ENCODE peak calls at places on chromosomes 7 and 10, in six cellular contexts. S, U, V, G, Y and J are unnamed samples.

GRCh38 chr10:11856678-11857077 is 33.5 kb downstream of the PROSER2 start:
- DNase-seq in U (no peak), V (no peak), S (peak; percentile 41), G (no peak), Y (no peak), J (no peak)

GRCh38 chr10:110634527-110635209 is 9.5 kb upstream of the RBM20 start:
- DNase-seq in Y (no peak), S (no peak), G (no peak), U (no peak), V (no peak), J (no peak)

GRCh38 chr10:103792547-103792946 is 62.8 kb downstream of the SH3PXD2A start:
- DNase-seq in S (no peak), G (no peak), Y (no peak), U (no peak), V (no peak), J (no peak)

GRCh38 chr7:158028290-158028941 is 559.2 kb downstream of the PTPRN2 start:
- DNase-seq in S (no peak), Y (no peak), V (no peak), G (no peak), U (peak; percentile 79), J (no peak)

GRCh38 chr10:48254745-48255144 is 19.8 kb downstream of the FRMPD2 start:
- DNase-seq in Y (no peak), G (no peak), S (no peak), U (no peak), V (no peak), J (no peak)

GRCh38 chr7:39688611-39689485 is 65.5 kb downstream of the RALA start:
- DNase-seq in Y (no peak), S (no peak), U (no peak), V (no peak), G (no peak), J (peak; percentile 75)

GRCh38 chr7:133376514-133376913 is 123.6 kb downstream of the EXOC4 start:
- DNase-seq in V (no peak), S (no peak), G (no peak), U (no peak), Y (no peak), J (no peak)

GRCh38 chr7:18866359-18867036 is 250.9 kb downstream of the TWIST1 start:
- DNase-seq in V (peak; percentile 43), U (no peak), Y (no peak), G (peak; percentile 89), S (peak; percentile 55), J (no peak)

GRCh38 chr10:22491931-22492615 is 146.8 kb downstream of the SPAG6 start:
- DNase-seq in U (no peak), V (no peak), S (no peak), G (peak; percentile 67), Y (no peak), J (no peak)

GRCh38 chr10:102831322-102832071 is 5.7 kb downstream of the CYP17A1 start:
- DNase-seq in Y (no peak), U (no peak), S (no peak), V (no peak), G (no peak), J (no peak)

GRCh38 chr10:29064665-29065064 is 224.2 kb upstream of the LYZL1 start:
- DNase-seq in U (no peak), V (no peak), G (no peak), S (no peak), Y (no peak), J (no peak)

GRCh38 chr10:112519129-112519761 is 72.2 kb downstream of the VTI1A start:
- DNase-seq in Y (no peak), S (no peak), V (peak; percentile 100), G (no peak), U (no peak), J (no peak)

GRCh38 chr7:20601121-20601520 is 14.3 kb upstream of the ABCB5 start:
- DNase-seq in V (no peak), U (no peak), Y (no peak), G (no peak), S (no peak), J (no peak)

GRCh38 chr7:121187676-121188075 is 141.1 kb upstream of the WNT16 start:
- DNase-seq in Y (no peak), V (no peak), U (no peak), S (no peak), G (peak; percentile 38), J (no peak)

GRCh38 chr10:120931999-120932398 is 80.8 kb downstream of the WDR11 start:
- DNase-seq in S (no peak), Y (no peak), G (no peak), V (no peak), U (no peak), J (no peak)

GRCh38 chr10:21604651-21605050 is 70.6 kb downstream of the MLLT10 start:
- DNase-seq in G (no peak), V (no peak), U (no peak), S (no peak), Y (no peak), J (no peak)

GRCh38 chr10:71205468-71205867 is 6.9 kb upstream of the UNC5B start:
- DNase-seq in Y (no peak), G (no peak), U (no peak), S (no peak), V (no peak), J (no peak)

GRCh38 chr10:91198781-91199180 is 21.7 kb upstream of the PCGF5 start:
- DNase-seq in S (no peak), G (peak; percentile 59), Y (no peak), V (no peak), U (no peak), J (peak; percentile 51)

GRCh38 chr10:63268139-63268797 is 135.1 kb downstream of the NRBF2 start:
- DNase-seq in G (peak; percentile 45), U (no peak), S (no peak), Y (no peak), V (no peak), J (peak; percentile 77)

GRCh38 chr10:113347508-113347907 is 205.3 kb upstream of the HABP2 start:
- DNase-seq in G (no peak), V (no peak), S (no peak), Y (no peak), U (peak; percentile 31), J (no peak)

GRCh38 chr7:101017099-101017777 is 2.6 kb upstream of the MUC17 start:
- DNase-seq in G (peak; percentile 93), V (no peak), U (peak; percentile 68), Y (peak; percentile 91), S (peak; percentile 96), J (peak; percentile 68)

GRCh38 chr7:106947244-106947728 is 82.2 kb downstream of the PIK3CG start:
- DNase-seq in V (peak; percentile 68), Y (peak; percentile 37), S (peak; percentile 42), G (peak; percentile 79), U (peak; percentile 36), J (peak; percentile 88)

GRCh38 chr7:3109516-3109915 is 65.8 kb upstream of the CARD11 start:
- DNase-seq in G (no peak), V (no peak), Y (no peak), S (no peak), U (no peak), J (no peak)

GRCh38 chr7:135499818-135500217 is 10.1 kb downstream of the CNOT4 start:
- DNase-seq in U (no peak), Y (no peak), S (no peak), G (peak; percentile 77), V (no peak), J (peak; percentile 62)

GRCh38 chr10:61621538-61622150 is 41.1 kb upstream of the CABCOCO1 start:
- DNase-seq in U (no peak), V (no peak), S (no peak), G (no peak), Y (no peak), J (no peak)

GRCh38 chr7:74655785-74656420 is 1.6 kb upstream of the GTF2I start:
- DNase-seq in S (no peak), G (no peak), Y (no peak), V (no peak), U (no peak), J (no peak)

GRCh38 chr7:66497346-66497745 is 131.3 kb upstream of the KCTD7 start:
- DNase-seq in U (no peak), V (no peak), S (no peak), G (no peak), Y (no peak), J (no peak)

GRCh38 chr7:66493235-66494181 is 135.2 kb upstream of the KCTD7 start:
- DNase-seq in Y (peak; percentile 93), S (peak; percentile 89), G (peak; percentile 99), V (peak; percentile 95), U (peak; percentile 99), J (peak; percentile 99)
- TF ChIP-seq POLR2A in Y (peak; percentile 76), S (peak; percentile 98), G (peak; percentile 98), V (peak; percentile 92), U (peak; percentile 90), J (peak; percentile 99)

GRCh38 chr10:132403511-132404168 is 6.6 kb downstream of the PWWP2B start:
- DNase-seq in G (no peak), Y (no peak), S (no peak), U (peak; percentile 69), V (no peak), J (no peak)

GRCh38 chr10:132400547-132401151 is 3.6 kb downstream of the PWWP2B start:
- DNase-seq in V (no peak), S (no peak), Y (no peak), G (no peak), U (no peak), J (no peak)

GRCh38 chr10:132402781-132403241 is 5.8 kb downstream of the PWWP2B start:
- DNase-seq in G (no peak), Y (no peak), U (peak; percentile 25), V (no peak), S (no peak), J (no peak)

GRCh38 chr10:132400041-132400546 is 3.1 kb downstream of the PWWP2B start:
- DNase-seq in S (no peak), U (no peak), Y (no peak), V (no peak), G (no peak), J (no peak)

GRCh38 chr10:132401396-132402168 is 4.6 kb downstream of the PWWP2B start:
- DNase-seq in Y (no peak), G (no peak), S (no peak), V (no peak), U (peak; percentile 83), J (no peak)
- TF ChIP-seq POLR2A in Y (no peak), G (no peak), S (no peak), V (no peak), U (no peak), J (no peak)

GRCh38 chr7:123748734-123749536 is at the start of gene WASL:
- DNase-seq in G (peak; percentile 98), V (peak; percentile 81), Y (peak; percentile 66), S (peak; percentile 70), U (peak; percentile 93), J (peak; percentile 95)
- TF ChIP-seq POLR2A in G (peak; percentile 94), V (peak; percentile 76), Y (peak; percentile 90), S (peak; percentile 95), U (peak; percentile 57), J (peak; percentile 94)

DNA sequence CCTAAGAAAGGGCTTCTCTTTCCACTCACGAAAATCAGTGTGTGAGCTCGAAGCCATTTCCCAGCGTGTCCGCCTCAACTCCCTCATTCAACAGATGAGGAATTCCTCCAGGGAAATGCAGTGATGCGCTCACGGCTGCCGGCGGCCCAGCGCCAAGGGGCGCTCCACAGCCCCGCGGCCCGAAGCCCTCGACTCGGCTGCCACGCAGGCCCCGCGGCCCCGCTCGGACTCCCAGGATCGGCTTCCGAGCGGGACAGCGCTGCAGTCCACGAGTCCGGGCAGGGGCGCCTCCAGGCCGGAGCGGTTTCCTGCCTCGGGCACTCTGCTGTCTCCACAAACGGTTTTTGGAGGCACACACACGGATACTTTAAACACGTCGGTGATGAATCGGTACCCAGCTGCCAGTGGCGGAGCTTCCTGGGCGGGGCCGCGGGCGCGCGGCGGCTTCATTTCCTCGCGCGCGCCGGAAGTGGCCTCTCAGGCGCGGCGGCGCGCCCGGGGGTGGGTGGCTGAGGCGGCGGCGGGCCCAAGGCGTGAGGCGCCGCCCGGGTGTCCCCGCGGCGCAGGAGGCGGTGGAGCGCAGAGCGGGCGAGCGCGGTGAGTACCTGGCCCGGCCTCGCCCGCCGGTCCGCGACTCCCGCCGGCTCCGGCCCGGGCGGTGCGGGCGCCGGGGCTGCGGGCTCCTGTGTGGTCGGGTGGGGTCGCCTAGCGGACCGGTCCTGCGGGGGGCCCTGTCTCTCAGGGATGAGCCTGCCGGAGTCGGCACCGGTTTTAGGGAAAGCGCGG is at the start of gene CSGALNACT2:
- DNase-seq in S (peak; percentile 84), G (peak; percentile 90), U (peak; percentile 88), V (peak; percentile 34), Y (peak; percentile 84), J (peak; percentile 90)
- TF ChIP-seq POLR2A in S (peak; percentile 86), G (peak; percentile 70), U (no peak), V (no peak), Y (peak; percentile 53), J (peak; percentile 77)